ENCODE peak calls at places on chromosome X, in six cellular contexts. J is kidney glomerular epithelial cell; Q is cardiac fibroblast; D is GM20000; K is stimulated activated CD8-positive, alpha-beta memory T cell treated with anti-CD3 and anti-CD28 coated beads, Interleukin-4, amount 100 ng/mL, for 4 hours; F is stimulated activated effector memory CD8-positive, alpha-beta T cell treated with anti-CD3 and anti-CD28 coated beads, Interleukin-12 subunit alpha, Interleukin-12 subunit beta, amount 100 ng/mL, for 72 hours. M is an unnamed sample.

GRCh38 chrX:27966955-27967354 is 14.3 kb downstream of the DCAF8L1 start:
- DNase-seq in J (no peak), Q (peak; percentile 81), D (no peak), K (no peak), F (no peak), M (no peak)

GRCh38 chrX:67555578-67556203 is 11.9 kb downstream of the AR start:
- DNase-seq in J (no peak), Q (peak; percentile 62), D (no peak), K (no peak), F (no peak), M (no peak)

GRCh38 chrX:17923546-17923945 is 62.4 kb upstream of the RAI2 start:
- DNase-seq in J (no peak), Q (no peak), D (no peak), K (no peak), F (no peak), M (no peak)

GRCh38 chrX:49884290-49884862 is 5.1 kb downstream of the USP27X start:
- DNase-seq in J (peak; percentile 30), Q (peak; percentile 61), D (peak; percentile 48), K (peak; percentile 28), F (peak; percentile 24), M (peak; percentile 64)

GRCh38 chrX:40097101-40097491 is 662 bp downstream of the BCOR start:
- DNase-seq in J (no peak), Q (peak; percentile 11), D (no peak), K (no peak), F (no peak), M (no peak)

GRCh38 chrX:40171513-40172168 is 73.9 kb upstream of the BCOR start:
- DNase-seq in J (no peak), Q (peak; percentile 53), D (peak; percentile 28), K (no peak), F (no peak), M (peak; percentile 59)

GRCh38 chrX:16870861-16871584 is 861 bp upstream of the RBBP7 start:
- DNase-seq in J (no peak), Q (no peak), D (no peak), K (no peak), F (no peak), M (peak; percentile 37)

GRCh38 chrX:112641449-112641848 is 38.3 kb downstream of the LHFPL1 start:
- DNase-seq in J (no peak), Q (no peak), D (peak; percentile 7), K (no peak), F (no peak), M (no peak)

GRCh38 chrX:112760697-112761096 is 79.9 kb downstream of the AMOT start:
- DNase-seq in J (no peak), Q (no peak), D (peak; percentile 7), K (no peak), F (no peak), M (no peak)

GRCh38 chrX:9905288-9905687 is 61.9 kb upstream of the CLDN34 start:
- DNase-seq in J (no peak), Q (peak; percentile 53), D (no peak), K (no peak), F (no peak), M (no peak)

GRCh38 chrX:69079278-69079677 is 86.0 kb downstream of the PJA1 start:
- DNase-seq in J (no peak), Q (peak; percentile 10), D (no peak), K (no peak), F (no peak), M (no peak)

GRCh38 chrX:74246524-74246923 is 57.5 kb upstream of the ZCCHC13 start:
- DNase-seq in J (no peak), Q (peak; percentile 60), D (no peak), K (no peak), F (no peak), M (no peak)

GRCh38 chrX:119134466-119134865 is 6.9 kb upstream of the KIAA1210 start:
- DNase-seq in J (no peak), Q (no peak), D (no peak), K (no peak), F (no peak), M (no peak)

GRCh38 chrX:39614680-39614998 is 483.1 kb downstream of the BCOR start:
- DNase-seq in J (no peak), Q (no peak), D (peak; percentile 27), K (no peak), F (no peak), M (no peak)

GRCh38 chrX:41596586-41596985 is 92.2 kb upstream of the GPR34 start:
- DNase-seq in J (peak; percentile 36), Q (peak; percentile 13), D (peak; percentile 31), K (no peak), F (no peak), M (no peak)

GRCh38 chrX:21479695-21480280 is 105.6 kb downstream of the CNKSR2 start:
- DNase-seq in J (peak; percentile 21), Q (peak; percentile 75), D (peak; percentile 2), K (no peak), F (no peak), M (peak; percentile 22)

GRCh38 chrX:40108959-40109287 is 11.2 kb upstream of the BCOR start:
- DNase-seq in J (peak; percentile 47), Q (peak; percentile 78), D (peak; percentile 71), K (no peak), F (peak; percentile 40), M (peak; percentile 71)

GRCh38 chrX:54288277-54288676 is 69.6 kb downstream of the WNK3 start:
- DNase-seq in J (no peak), Q (no peak), D (no peak), K (no peak), F (no peak), M (no peak)

GRCh38 chrX:125492439-125492838 is 172.8 kb downstream of the TEX13C start:
- DNase-seq in J (no peak), Q (peak; percentile 0), D (no peak), K (no peak), F (no peak), M (no peak)

GRCh38 chrX:20029728-20030127 is 38.9 kb upstream of the BCLAF3 start:
- DNase-seq in J (no peak), Q (no peak), D (no peak), K (no peak), F (no peak), M (no peak)

GRCh38 chrX:28670074-28670473 is 82.8 kb downstream of the IL1RAPL1 start:
- DNase-seq in J (no peak), Q (no peak), D (no peak), K (no peak), F (no peak), M (no peak)

GRCh38 chrX:39470588-39471155 is 627.1 kb downstream of the BCOR start:
- DNase-seq in J (no peak), Q (peak; percentile 16), D (no peak), K (no peak), F (no peak), M (no peak)

GRCh38 chrX:68681443-68681941 is 34.0 kb downstream of the STARD8 start:
- DNase-seq in J (no peak), Q (peak; percentile 76), D (no peak), K (no peak), F (no peak), M (no peak)

GRCh38 chrX:44785652-44786051 is 58.2 kb upstream of the DUSP21 start:
- DNase-seq in J (no peak), Q (peak; percentile 87), D (no peak), K (no peak), F (no peak), M (no peak)

GRCh38 chrX:137354851-137355250 is 211.1 kb upstream of the ZIC3 start:
- DNase-seq in J (no peak), Q (no peak), D (no peak), K (no peak), F (no peak), M (no peak)

GRCh38 chrX:19512961-19513360 is 2.3 kb downstream of the MAP3K15 start:
- DNase-seq in J (no peak), Q (no peak), D (peak; percentile 5), K (no peak), F (no peak), M (no peak)

GRCh38 chrX:24846551-24847170 is 152.9 kb downstream of the POLA1 start:
- DNase-seq in J (no peak), Q (peak; percentile 44), D (no peak), K (no peak), F (no peak), M (no peak)

GRCh38 chrX:46573896-46574336 is 351 bp downstream of the CHST7 start:
- DNase-seq in J (peak; percentile 11), Q (peak; percentile 64), D (peak; percentile 68), K (peak; percentile 16), F (no peak), M (no peak)

M was measured in activated naive CD8-positive, alpha-beta T cell treated with anti-CD3 and anti-CD28 coated beads, Interleukin-2, amount 10 ng/mL, durations not matched to agents 7 days and 5 days.